ENCODE peak calls at places on chromosomes 2 and 18, in eight cellular contexts. One of them, this sample, is unnamed.

GRCh38 chr2:100906131-100906530 is 86.2 kb downstream of the NPAS2 start:
- DNase-seq in CD8-positive, alpha-beta T cell: no peak
- DNase-seq in adrenal gland: no peak
- DNase-seq in neuronal stem cell: no peak
- DNase-seq in heart right ventricle: no peak
- DNase-seq in cardiac muscle cell: no peak
- DNase-seq in GM23248: no peak
- DNase-seq in heart left ventricle: no peak
- DNase-seq in this sample: no peak

GRCh38 chr2:120905824-120906571 is 170.3 kb downstream of the GLI2 start:
- DNase-seq in heart left ventricle: no peak
- DNase-seq in CD8-positive, alpha-beta T cell: no peak
- DNase-seq in GM23248: no peak
- DNase-seq in neuronal stem cell: no peak
- DNase-seq in cardiac muscle cell: no peak
- DNase-seq in heart right ventricle: no peak
- DNase-seq in adrenal gland: no peak
- DNase-seq in this sample: no peak

GRCh38 chr18:6553234-6553900 is 138.7 kb upstream of the L3MBTL4 start:
- DNase-seq in adrenal gland: no peak
- DNase-seq in neuronal stem cell: no peak
- DNase-seq in heart right ventricle: no peak
- DNase-seq in cardiac muscle cell: peak; percentile 41
- DNase-seq in heart left ventricle: no peak
- DNase-seq in GM23248: peak; percentile 27
- DNase-seq in CD8-positive, alpha-beta T cell: no peak
- DNase-seq in this sample: no peak

GRCh38 chr2:71612581-71613520 is 159.5 kb downstream of the DYSF start:
- DNase-seq in CD8-positive, alpha-beta T cell: no peak
- DNase-seq in cardiac muscle cell: no peak
- DNase-seq in heart left ventricle: peak; percentile 3
- DNase-seq in adrenal gland: peak; percentile 10
- DNase-seq in GM23248: no peak
- DNase-seq in heart right ventricle: no peak
- DNase-seq in neuronal stem cell: no peak
- DNase-seq in this sample: peak; percentile 14

GRCh38 chr2:30662268-30663131 is 144.7 kb downstream of the CAPN13 start:
- DNase-seq in GM23248: peak; percentile 53
- DNase-seq in heart left ventricle: peak; percentile 25
- DNase-seq in adrenal gland: no peak
- DNase-seq in heart right ventricle: no peak
- DNase-seq in cardiac muscle cell: no peak
- DNase-seq in CD8-positive, alpha-beta T cell: no peak
- DNase-seq in neuronal stem cell: no peak
- DNase-seq in this sample: no peak

GRCh38 chr18:7566587-7567486 is at the start of gene PTPRM:
- DNase-seq in CD8-positive, alpha-beta T cell: peak; percentile 4
- DNase-seq in cardiac muscle cell: peak; percentile 91
- DNase-seq in heart left ventricle: peak; percentile 94
- DNase-seq in heart right ventricle: peak; percentile 93
- DNase-seq in adrenal gland: peak; percentile 89
- DNase-seq in neuronal stem cell: peak; percentile 84
- DNase-seq in GM23248: peak; percentile 95
- DNase-seq in this sample: peak; percentile 89

GRCh38 chr18:49031511-49032188 is 80.9 kb upstream of the SMAD7 start:
- DNase-seq in CD8-positive, alpha-beta T cell: no peak
- DNase-seq in heart left ventricle: no peak
- DNase-seq in neuronal stem cell: no peak
- DNase-seq in adrenal gland: no peak
- DNase-seq in heart right ventricle: no peak
- DNase-seq in cardiac muscle cell: no peak
- DNase-seq in GM23248: no peak
- DNase-seq in this sample: no peak

GRCh38 chr2:39870871-39871270 is 91.8 kb upstream of the THUMPD2 start:
- DNase-seq in cardiac muscle cell: no peak
- DNase-seq in heart left ventricle: no peak
- DNase-seq in adrenal gland: no peak
- DNase-seq in heart right ventricle: no peak
- DNase-seq in GM23248: no peak
- DNase-seq in CD8-positive, alpha-beta T cell: no peak
- DNase-seq in neuronal stem cell: no peak
- DNase-seq in this sample: no peak

GRCh38 chr18:519019-519879 is 18.7 kb upstream of the COLEC12 start:
- DNase-seq in GM23248: peak; percentile 45
- DNase-seq in neuronal stem cell: no peak
- DNase-seq in heart right ventricle: peak; percentile 71
- DNase-seq in cardiac muscle cell: peak; percentile 89
- DNase-seq in adrenal gland: peak; percentile 20
- DNase-seq in CD8-positive, alpha-beta T cell: no peak
- DNase-seq in heart left ventricle: peak; percentile 54
- DNase-seq in this sample: peak; percentile 63

GRCh38 chr2:162065767-162066166 is 8.2 kb downstream of the DPP4 start:
- DNase-seq in GM23248: no peak
- DNase-seq in neuronal stem cell: no peak
- DNase-seq in heart left ventricle: no peak
- DNase-seq in CD8-positive, alpha-beta T cell: no peak
- DNase-seq in cardiac muscle cell: no peak
- DNase-seq in adrenal gland: no peak
- DNase-seq in heart right ventricle: no peak
- DNase-seq in this sample: no peak

GRCh38 chr2:7878786-7879515 is 802.9 kb upstream of the ID2 start:
- DNase-seq in neuronal stem cell: no peak
- DNase-seq in CD8-positive, alpha-beta T cell: no peak
- DNase-seq in adrenal gland: no peak
- DNase-seq in cardiac muscle cell: peak; percentile 9
- DNase-seq in GM23248: no peak
- DNase-seq in heart right ventricle: no peak
- DNase-seq in heart left ventricle: no peak
- DNase-seq in this sample: no peak

GRCh38 chr2:149160701-149161217 is 122.3 kb downstream of the LYPD6B start:
- DNase-seq in CD8-positive, alpha-beta T cell: peak; percentile 5
- DNase-seq in GM23248: no peak
- DNase-seq in neuronal stem cell: no peak
- DNase-seq in adrenal gland: no peak
- DNase-seq in heart right ventricle: no peak
- DNase-seq in heart left ventricle: no peak
- DNase-seq in cardiac muscle cell: peak; percentile 5
- DNase-seq in this sample: no peak

GRCh38 chr2:149989447-149990063 is 402.0 kb upstream of the MMADHC start:
- DNase-seq in adrenal gland: peak; percentile 33
- DNase-seq in cardiac muscle cell: no peak
- DNase-seq in GM23248: peak; percentile 62
- DNase-seq in neuronal stem cell: no peak
- DNase-seq in CD8-positive, alpha-beta T cell: no peak
- DNase-seq in heart right ventricle: no peak
- DNase-seq in heart left ventricle: no peak
- DNase-seq in this sample: no peak

GRCh38 chr18:74796928-74797576 is 199.4 kb downstream of the ZNF407 start:
- DNase-seq in adrenal gland: peak; percentile 36
- DNase-seq in neuronal stem cell: no peak
- DNase-seq in cardiac muscle cell: peak; percentile 50
- DNase-seq in heart right ventricle: no peak
- DNase-seq in heart left ventricle: no peak
- DNase-seq in CD8-positive, alpha-beta T cell: no peak
- DNase-seq in GM23248: peak; percentile 67
- DNase-seq in this sample: no peak

GRCh38 chr2:117691980-117692379 is 122.5 kb upstream of the DDX18 start:
- DNase-seq in GM23248: no peak
- DNase-seq in heart left ventricle: no peak
- DNase-seq in heart right ventricle: no peak
- DNase-seq in CD8-positive, alpha-beta T cell: no peak
- DNase-seq in neuronal stem cell: no peak
- DNase-seq in adrenal gland: no peak
- DNase-seq in cardiac muscle cell: no peak
- DNase-seq in this sample: no peak

GRCh38 chr2:166766220-166766619 is 122.1 kb upstream of the XIRP2 start:
- DNase-seq in heart left ventricle: no peak
- DNase-seq in heart right ventricle: no peak
- DNase-seq in CD8-positive, alpha-beta T cell: no peak
- DNase-seq in neuronal stem cell: no peak
- DNase-seq in GM23248: no peak
- DNase-seq in cardiac muscle cell: no peak
- DNase-seq in adrenal gland: no peak
- DNase-seq in this sample: no peak

GRCh38 chr2:24824966-24825882 is 32.0 kb downstream of the CENPO start:
- DNase-seq in neuronal stem cell: no peak
- DNase-seq in adrenal gland: no peak
- DNase-seq in CD8-positive, alpha-beta T cell: no peak
- DNase-seq in heart left ventricle: no peak
- DNase-seq in heart right ventricle: no peak
- DNase-seq in GM23248: no peak
- DNase-seq in cardiac muscle cell: no peak
- DNase-seq in this sample: no peak

GRCh38 chr2:174158003-174158402 is 90.3 kb downstream of the OLA1 start:
- DNase-seq in heart left ventricle: no peak
- DNase-seq in GM23248: peak; percentile 57
- DNase-seq in heart right ventricle: no peak
- DNase-seq in cardiac muscle cell: peak; percentile 52
- DNase-seq in neuronal stem cell: peak; percentile 20
- DNase-seq in CD8-positive, alpha-beta T cell: peak; percentile 3
- DNase-seq in adrenal gland: peak; percentile 28
- DNase-seq in this sample: no peak

GRCh38 chr2:72915907-72916742 is 1.2 kb upstream of the EMX1 start:
- DNase-seq in neuronal stem cell: peak; percentile 87
- DNase-seq in GM23248: peak; percentile 54
- DNase-seq in heart right ventricle: no peak
- DNase-seq in CD8-positive, alpha-beta T cell: no peak
- DNase-seq in adrenal gland: no peak
- DNase-seq in heart left ventricle: no peak
- DNase-seq in cardiac muscle cell: peak; percentile 42
- DNase-seq in this sample: no peak

GRCh38 chr2:182647499-182647787 is 68.6 kb upstream of the DNAJC10 start:
- DNase-seq in heart right ventricle: no peak
- DNase-seq in adrenal gland: no peak
- DNase-seq in CD8-positive, alpha-beta T cell: no peak
- DNase-seq in cardiac muscle cell: no peak
- DNase-seq in GM23248: no peak
- DNase-seq in neuronal stem cell: no peak
- DNase-seq in heart left ventricle: no peak
- DNase-seq in this sample: no peak

GRCh38 chr2:182652326-182652725 is 63.7 kb upstream of the DNAJC10 start:
- DNase-seq in adrenal gland: no peak
- DNase-seq in heart left ventricle: no peak
- DNase-seq in neuronal stem cell: no peak
- DNase-seq in CD8-positive, alpha-beta T cell: no peak
- DNase-seq in GM23248: peak; percentile 2
- DNase-seq in heart right ventricle: no peak
- DNase-seq in cardiac muscle cell: no peak
- DNase-seq in this sample: no peak

GRCh38 chr2:182649316-182649715 is 66.7 kb upstream of the DNAJC10 start:
- DNase-seq in cardiac muscle cell: peak; percentile 75
- DNase-seq in neuronal stem cell: peak; percentile 12
- DNase-seq in GM23248: peak; percentile 56
- DNase-seq in adrenal gland: no peak
- DNase-seq in CD8-positive, alpha-beta T cell: no peak
- DNase-seq in heart left ventricle: peak; percentile 23
- DNase-seq in heart right ventricle: no peak
- DNase-seq in this sample: no peak

GRCh38 chr2:182646763-182647498 is 69.1 kb upstream of the DNAJC10 start:
- DNase-seq in heart left ventricle: no peak
- DNase-seq in neuronal stem cell: no peak
- DNase-seq in adrenal gland: no peak
- DNase-seq in CD8-positive, alpha-beta T cell: no peak
- DNase-seq in heart right ventricle: no peak
- DNase-seq in cardiac muscle cell: no peak
- DNase-seq in GM23248: no peak
- DNase-seq in this sample: no peak

DNA sequence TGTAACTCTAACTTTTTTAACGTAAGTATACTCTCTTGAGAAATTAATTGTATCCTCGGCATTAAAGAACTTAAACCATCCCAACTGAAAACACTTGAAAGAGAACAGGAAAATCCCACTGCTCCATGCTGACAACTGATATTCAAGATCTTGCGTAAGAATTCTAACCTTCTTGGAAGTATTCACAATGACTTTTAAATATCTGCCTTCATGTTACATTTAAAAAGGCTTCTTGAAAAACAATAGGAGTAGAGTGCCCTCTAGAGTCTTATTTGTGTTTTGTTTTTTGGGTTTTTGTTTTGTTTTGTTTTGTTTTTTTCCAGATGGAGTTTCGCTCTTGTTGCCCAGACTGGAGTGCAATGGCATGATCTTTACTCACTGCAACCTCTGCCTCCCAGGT is 65.4 kb upstream of the DNAJC10 start:
- DNase-seq in CD8-positive, alpha-beta T cell: no peak
- DNase-seq in neuronal stem cell: peak; percentile 14
- DNase-seq in cardiac muscle cell: peak; percentile 86
- DNase-seq in adrenal gland: no peak
- DNase-seq in GM23248: peak; percentile 74
- DNase-seq in heart left ventricle: no peak
- DNase-seq in heart right ventricle: no peak
- DNase-seq in this sample: no peak
- H3K27ac ChIP-seq in CD8-positive, alpha-beta T cell: no peak overlapping the region
- H3K27ac ChIP-seq in neuronal stem cell: no peak overlapping the region
- H3K27ac ChIP-seq in cardiac muscle cell: no peak overlapping the region
- H3K27ac ChIP-seq in adrenal gland: no peak overlapping the region
- H3K27ac ChIP-seq in GM23248: no peak overlapping the region
- H3K27ac ChIP-seq in heart left ventricle: no peak overlapping the region
- H3K27ac ChIP-seq in heart right ventricle: no peak overlapping the region
- H3K27ac ChIP-seq in this sample: no peak overlapping the region

GRCh38 chr2:3728104-3729054 is 25.0 kb downstream of the DCDC2C start:
- DNase-seq in heart left ventricle: no peak
- DNase-seq in heart right ventricle: no peak
- DNase-seq in neuronal stem cell: peak; percentile 41
- DNase-seq in cardiac muscle cell: peak; percentile 67
- DNase-seq in CD8-positive, alpha-beta T cell: no peak
- DNase-seq in GM23248: peak; percentile 79
- DNase-seq in adrenal gland: no peak
- DNase-seq in this sample: no peak
- H3K4me3 ChIP-seq in heart left ventricle: no peak overlapping the region
- H3K4me3 ChIP-seq in heart right ventricle: no peak overlapping the region
- H3K4me3 ChIP-seq in neuronal stem cell: no peak overlapping the region
- H3K4me3 ChIP-seq in cardiac muscle cell: no peak overlapping the region
- H3K4me3 ChIP-seq in CD8-positive, alpha-beta T cell: no peak overlapping the region
- H3K4me3 ChIP-seq in GM23248: no peak overlapping the region
- H3K4me3 ChIP-seq in adrenal gland: no peak overlapping the region
- H3K4me3 ChIP-seq in this sample: no peak overlapping the region

GRCh38 chr2:88179228-88179679 is 9.1 kb downstream of the THNSL2 start:
- DNase-seq in adrenal gland: no peak
- DNase-seq in cardiac muscle cell: no peak
- DNase-seq in CD8-positive, alpha-beta T cell: no peak
- DNase-seq in GM23248: no peak
- DNase-seq in neuronal stem cell: no peak
- DNase-seq in heart left ventricle: no peak
- DNase-seq in heart right ventricle: no peak
- DNase-seq in this sample: no peak
- H3K27ac ChIP-seq in adrenal gland: no peak overlapping the region
- H3K27ac ChIP-seq in cardiac muscle cell: no peak overlapping the region
- H3K27ac ChIP-seq in CD8-positive, alpha-beta T cell: no peak overlapping the region
- H3K27ac ChIP-seq in GM23248: no peak overlapping the region
- H3K27ac ChIP-seq in neuronal stem cell: no peak overlapping the region
- H3K27ac ChIP-seq in heart left ventricle: no peak overlapping the region
- H3K27ac ChIP-seq in heart right ventricle: no peak overlapping the region
- H3K27ac ChIP-seq in this sample: no peak overlapping the region

DNA sequence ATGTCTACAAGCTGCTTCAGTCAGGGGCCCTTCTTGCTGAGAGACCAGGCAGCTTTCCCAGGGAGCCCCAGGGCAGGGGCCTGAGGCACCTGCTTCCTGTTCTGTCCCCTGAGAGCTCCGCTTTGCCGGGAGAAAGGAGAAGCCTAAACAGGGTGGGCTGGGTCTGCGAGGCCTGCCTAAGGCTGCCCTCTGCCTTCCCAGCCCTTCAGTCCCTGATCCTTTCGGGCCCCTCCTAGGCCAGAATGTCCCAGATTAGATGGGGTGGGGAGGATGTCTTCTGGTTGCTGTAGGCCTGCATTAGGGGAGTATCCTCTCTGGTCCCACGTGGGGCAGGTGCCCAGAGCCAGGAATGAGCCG is 72.4 kb downstream of the TGOLN2 start:
- DNase-seq in neuronal stem cell: no peak
- DNase-seq in cardiac muscle cell: no peak
- DNase-seq in heart right ventricle: no peak
- DNase-seq in CD8-positive, alpha-beta T cell: no peak
- DNase-seq in GM23248: no peak
- DNase-seq in heart left ventricle: no peak
- DNase-seq in adrenal gland: no peak
- DNase-seq in this sample: no peak
- H3K4me3 ChIP-seq in neuronal stem cell: peak overlapping the region; percentile 37
- H3K4me3 ChIP-seq in cardiac muscle cell: no peak overlapping the region
- H3K4me3 ChIP-seq in heart right ventricle: no peak overlapping the region
- H3K4me3 ChIP-seq in CD8-positive, alpha-beta T cell: no peak overlapping the region
- H3K4me3 ChIP-seq in GM23248: no peak overlapping the region
- H3K4me3 ChIP-seq in heart left ventricle: no peak overlapping the region
- H3K4me3 ChIP-seq in adrenal gland: no peak overlapping the region
- H3K4me3 ChIP-seq in this sample: no peak overlapping the region

This sample was measured in lower lobe of right lung.